ENCODE peak calls at places on chromosomes 11 and 22, in ten cellular contexts. G, X, J, W, N, A, P, M, R and Q are unnamed samples.

GRCh38 chr22:40281717-40282116 is 64.6 kb upstream of the ADSL start:
- DNase-seq in X (no peak), A (no peak), R (no peak), J (no peak), G (no peak), P (no peak), W (no peak), M (no peak), N (no peak), Q (no peak)

GRCh38 chr22:17410576-17410975 is 41.3 kb downstream of the CECR2 start:
- DNase-seq in J (no peak), X (no peak), N (no peak), G (no peak), R (no peak), A (no peak), W (no peak), P (no peak), M (no peak), Q (no peak)

GRCh38 chr22:43428005-43428485 is 16.2 kb downstream of the MPPED1 start:
- DNase-seq in N (no peak), G (no peak), W (no peak), P (no peak), R (no peak), A (no peak), J (no peak), M (no peak), X (no peak), Q (no peak)

GRCh38 chr22:37661160-37661924 is 2.8 kb downstream of the PDXP start:
- DNase-seq in N (no peak), X (no peak), A (no peak), M (no peak), G (peak; percentile 72), P (peak; percentile 60), J (peak; percentile 79), W (peak; percentile 76), R (peak; percentile 59), Q (no peak)

GRCh38 chr11:3165152-3165705 is at the start of gene OSBPL5:
- DNase-seq in A (peak; percentile 94), G (peak; percentile 18), W (peak; percentile 64), X (peak; percentile 66), M (peak; percentile 93), R (peak; percentile 79), J (peak; percentile 89), P (no peak), N (peak; percentile 6), Q (peak; percentile 60)

GRCh38 chr22:28379075-28379806 is 300.4 kb downstream of the TTC28 start:
- DNase-seq in X (no peak), A (no peak), W (peak; percentile 26), N (no peak), P (no peak), M (no peak), R (no peak), J (peak; percentile 46), G (no peak), Q (no peak)

GRCh38 chr11:10657308-10658271 is 36.0 kb downstream of the IRAG1 start:
- DNase-seq in N (no peak), X (no peak), A (no peak), P (peak; percentile 78), M (no peak), R (no peak), G (no peak), J (peak; percentile 80), W (peak; percentile 75), Q (no peak)

GRCh38 chr11:9574806-9575530 is 1.5 kb downstream of the WEE1 start:
- DNase-seq in W (peak; percentile 92), X (peak; percentile 37), P (peak; percentile 83), G (peak; percentile 91), N (no peak), R (peak; percentile 90), M (no peak), A (peak; percentile 86), J (peak; percentile 85), Q (no peak)

GRCh38 chr11:76266701-76267100 is 60.4 kb upstream of the WNT11 start:
- DNase-seq in G (no peak), N (no peak), A (peak; percentile 9), X (no peak), M (no peak), J (no peak), R (no peak), W (no peak), P (no peak), Q (no peak)

GRCh38 chr22:33380789-33381530 is 322.8 kb upstream of the SYN3 start:
- DNase-seq in N (no peak), J (peak; percentile 72), X (no peak), R (no peak), W (peak; percentile 57), G (peak; percentile 18), M (no peak), A (no peak), P (peak; percentile 80), Q (no peak)

GRCh38 chr11:123718075-123718868 is 23.2 kb downstream of the ZNF202 start:
- DNase-seq in M (no peak), G (no peak), N (no peak), R (no peak), X (no peak), A (no peak), J (no peak), P (no peak), W (no peak), Q (no peak)

GRCh38 chr22:21734540-21735197 is 925 bp downstream of the YPEL1 start:
- DNase-seq in J (peak; percentile 42), X (no peak), N (no peak), M (no peak), W (no peak), R (no peak), P (no peak), A (no peak), G (peak; percentile 30), Q (no peak)
- H3K4me3 ChIP-seq in J (peak overlapping the region; percentile 75), X (peak overlapping the region; percentile 60), N (peak overlapping the region; percentile 81), M (peak overlapping the region; percentile 80), W (peak overlapping the region; percentile 70), R (peak overlapping the region; percentile 45), P (peak overlapping the region; percentile 47), A (peak overlapping the region; percentile 46), G (peak overlapping the region; percentile 15), Q (peak overlapping the region; percentile 49)

DNA sequence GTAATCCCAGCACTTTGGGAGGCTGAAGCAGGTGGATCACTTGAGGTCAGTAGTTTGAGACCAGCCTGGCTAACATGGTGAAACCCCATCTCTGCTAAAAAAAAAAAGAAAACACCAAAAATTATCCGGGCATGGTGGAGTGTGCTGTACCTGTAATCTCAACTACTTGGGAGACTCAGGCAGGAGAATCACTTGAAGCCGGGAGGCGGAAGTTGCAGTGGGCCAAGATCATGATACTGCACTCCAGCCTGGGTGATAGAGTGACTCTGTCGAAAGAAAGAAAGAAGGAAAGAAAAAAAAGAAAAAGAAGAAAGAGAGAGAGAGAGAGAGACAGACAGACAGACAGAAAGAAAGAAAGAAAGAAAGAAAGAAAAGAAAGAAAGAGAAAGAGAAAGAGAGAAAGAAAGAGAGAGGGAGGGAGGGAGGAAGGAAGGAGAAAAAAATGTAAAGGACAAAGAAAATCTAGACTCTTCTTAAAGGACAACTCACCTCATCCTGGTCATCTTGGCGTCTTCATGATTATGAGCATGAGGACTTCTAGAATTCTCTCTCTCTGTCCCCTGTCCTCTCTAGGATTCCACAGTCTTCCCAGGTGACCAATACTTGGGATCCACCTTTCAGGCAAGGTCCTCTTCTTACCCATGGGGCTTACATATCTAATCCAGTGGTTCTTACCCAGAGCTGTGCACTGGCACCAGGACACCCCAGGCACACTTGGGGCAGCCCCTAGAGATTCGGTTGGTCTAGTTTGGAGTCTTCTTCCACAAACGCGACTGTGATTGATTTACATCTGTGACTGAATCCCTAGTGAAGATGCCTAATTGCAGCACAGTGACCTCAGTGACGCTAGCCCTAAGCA is 120.9 kb downstream of the MED15 start:
- DNase-seq in N (no peak), J (no peak), A (no peak), X (no peak), R (no peak), M (no peak), G (no peak), W (no peak), P (no peak), Q (no peak)
- H3K27me3 ChIP-seq in N (no peaks in the 10 kb centered on the region), J (peaks cover 57% of the 10 kb centered on the region), A (no peaks in the 10 kb centered on the region), X (no peaks in the 10 kb centered on the region), R (no peaks in the 10 kb centered on the region), M (no peaks in the 10 kb centered on the region), G (no peaks in the 10 kb centered on the region), W (peaks cover 14% of the 10 kb centered on the region), P (peaks cover 25% of the 10 kb centered on the region), Q (no peaks in the 10 kb centered on the region)

GRCh38 chr11:115272925-115273324 is 231.3 kb downstream of the CADM1 start:
- DNase-seq in M (no peak), R (peak; percentile 57), X (no peak), J (no peak), P (no peak), N (no peak), G (no peak), W (no peak), A (no peak), Q (no peak)

GRCh38 chr11:115279831-115280761 is 224.1 kb downstream of the CADM1 start:
- DNase-seq in N (no peak), W (peak; percentile 42), M (no peak), X (no peak), R (no peak), J (no peak), A (no peak), G (no peak), P (no peak), Q (no peak)

GRCh38 chr11:115276182-115276581 is 228.0 kb downstream of the CADM1 start:
- DNase-seq in R (no peak), A (no peak), N (no peak), J (no peak), X (no peak), M (no peak), G (no peak), P (no peak), W (no peak), Q (no peak)

GRCh38 chr11:115276799-115277198 is 227.4 kb downstream of the CADM1 start:
- DNase-seq in J (no peak), A (no peak), X (no peak), R (no peak), M (no peak), P (no peak), G (no peak), N (no peak), W (no peak), Q (no peak)

GRCh38 chr11:115275045-115275444 is 229.2 kb downstream of the CADM1 start:
- DNase-seq in N (no peak), W (no peak), A (no peak), X (no peak), G (no peak), M (no peak), P (no peak), R (no peak), J (no peak), Q (no peak)
- H3K36me3 ChIP-seq in N (no peaks in the 10 kb centered on the region), W (no peaks in the 10 kb centered on the region), A (no peaks in the 10 kb centered on the region), X (no peaks in the 10 kb centered on the region), G (no peaks in the 10 kb centered on the region), M (no peaks in the 10 kb centered on the region), P (no peaks in the 10 kb centered on the region), R (no peaks in the 10 kb centered on the region), J (no peaks in the 10 kb centered on the region), Q (no peaks in the 10 kb centered on the region)

DNA sequence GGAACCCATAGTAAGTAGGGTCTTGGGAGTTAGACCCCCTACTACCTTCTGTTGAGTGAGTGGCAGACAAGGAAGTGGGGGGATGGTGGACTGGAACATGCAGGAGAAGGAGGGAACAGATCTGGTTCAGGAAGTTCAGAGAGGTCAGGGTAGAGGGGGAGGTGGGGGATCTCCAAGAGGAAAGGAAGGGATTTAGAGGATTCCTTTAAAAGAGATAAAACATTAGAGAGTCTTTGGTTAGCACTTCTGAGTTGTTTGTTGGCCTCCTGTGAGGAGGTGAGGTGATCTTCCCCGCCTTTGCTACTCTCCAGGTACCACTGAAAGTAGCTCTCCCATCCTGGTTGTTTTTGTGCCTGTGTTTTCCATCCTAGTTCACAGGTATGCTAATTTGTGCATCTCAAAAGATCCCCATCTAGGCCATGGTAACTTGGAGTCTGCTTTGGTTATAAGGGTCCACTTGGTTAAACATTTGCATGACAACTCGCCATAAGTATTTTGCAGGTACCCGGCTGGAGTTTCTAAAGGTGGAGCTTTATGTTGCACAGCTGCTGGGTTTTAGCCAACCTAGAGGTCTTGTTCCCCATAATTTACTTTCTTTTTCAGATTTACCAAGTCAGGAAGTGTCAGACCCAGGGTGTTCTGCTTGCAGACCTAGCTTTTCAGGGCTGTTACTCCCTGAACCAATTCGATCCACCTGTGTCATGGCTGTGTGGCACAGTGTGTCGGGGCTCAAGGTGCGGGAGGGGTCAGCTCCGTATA is 79.3 kb upstream of the SORL1 start:
- DNase-seq in P (no peak), M (no peak), W (no peak), N (no peak), X (no peak), A (no peak), J (no peak), G (peak; percentile 90), R (no peak), Q (peak; percentile 21)
- H3K4me3 ChIP-seq in P (no peak overlapping the region), M (no peak overlapping the region), W (no peak overlapping the region), N (peak overlapping the region; percentile 20), X (no peak overlapping the region), A (no peak overlapping the region), J (no peak overlapping the region), G (no peak overlapping the region), R (no peak overlapping the region), Q (peak overlapping the region; percentile 1)